ENCODE peak calls at places on chromosomes 7 and 10, in four cellular contexts. Z is OCI-LY7; P is heart right ventricle; S is CD8-positive, alpha-beta T cell. H is an unnamed sample.

GRCh38 chr10:75428434-75429158 is 2.8 kb upstream of the LRMDA start:
- DNase-seq in P (no peak), Z (no peak), S (no peak), H (no peak)

GRCh38 chr10:129560355-129560754 is 93.3 kb downstream of the MGMT start:
- DNase-seq in P (no peak), Z (no peak), S (no peak), H (no peak)

GRCh38 chr7:125316451-125316850 is 386.8 kb upstream of the POT1 start:
- DNase-seq in S (no peak), P (no peak), Z (peak; percentile 0), H (no peak)

GRCh38 chr7:147436718-147437117 is 1153.8 kb upstream of the C7orf33 start:
- DNase-seq in Z (no peak), S (no peak), P (no peak), H (no peak)

GRCh38 chr7:70646551-70647248 is 485.2 kb upstream of the GALNT17 start:
- DNase-seq in P (no peak), S (no peak), Z (no peak), H (no peak)

GRCh38 chr7:14807498-14807897 is 95.1 kb downstream of the DGKB start:
- DNase-seq in Z (no peak), P (no peak), S (no peak), H (no peak)

GRCh38 chr10:93493162-93493561 is 3.2 kb upstream of the CEP55 start:
- DNase-seq in S (no peak), P (no peak), Z (no peak), H (no peak)

GRCh38 chr7:136293272-136293671 is 316.1 kb upstream of the MTPN start:
- DNase-seq in P (no peak), Z (peak; percentile 85), S (no peak), H (no peak)

GRCh38 chr7:122310119-122311021 is 5.8 kb upstream of the FEZF1 start:
- DNase-seq in P (no peak), Z (no peak), S (no peak), H (peak; percentile 31)

GRCh38 chr10:129465796-129466702 is 992 bp upstream of the MGMT start:
- DNase-seq in P (no peak), S (no peak), Z (no peak), H (no peak)

DNA sequence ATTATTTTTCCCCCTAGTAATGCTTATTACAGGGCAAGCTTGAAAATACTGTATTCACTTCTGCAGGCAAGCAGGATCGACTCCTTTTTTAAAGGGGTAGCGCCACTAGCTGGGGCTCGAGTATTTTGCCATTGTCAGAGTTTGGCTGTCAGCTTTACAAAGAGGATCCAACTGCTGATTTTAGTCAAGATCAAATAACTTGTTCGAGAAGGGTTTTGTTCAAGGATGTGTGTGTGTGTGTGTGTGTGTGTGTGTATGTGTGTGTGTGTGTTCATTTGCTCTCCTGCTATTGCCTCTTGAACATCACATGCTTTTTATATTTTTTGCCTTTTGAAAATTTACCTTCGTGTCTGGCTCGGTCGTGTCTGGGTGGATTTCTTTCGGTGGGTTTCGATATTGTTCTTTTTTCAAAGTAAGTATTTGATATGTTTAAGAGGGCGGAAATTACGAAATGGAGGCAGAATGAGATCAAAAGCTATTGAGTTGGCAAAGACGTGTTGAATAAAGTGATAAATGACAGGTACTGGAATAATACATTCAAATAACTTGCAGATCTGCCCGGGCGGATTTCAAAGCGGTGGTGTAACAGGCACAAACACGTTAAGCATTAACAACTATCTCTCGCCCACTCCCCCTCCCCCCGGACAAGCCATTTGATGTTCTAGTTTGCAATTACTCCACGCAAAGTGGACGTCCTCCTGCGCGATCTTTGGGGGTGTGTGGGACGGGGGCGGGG is 1.1 kb downstream of the ARID5B start:
- DNase-seq in Z (peak; percentile 81), S (peak; percentile 63), P (no peak), H (peak; percentile 70)
- TF ChIP-seq CTCF in Z (peak; percentile 75), S (no peak), P (no peak), H (no peak)

GRCh38 chr7:139036901-139037300 is 1.1 kb upstream of the ZC3HAV1L start:
- DNase-seq in Z (no peak), S (no peak), P (no peak), H (no peak)
- H3K4me3 ChIP-seq in Z (no peak overlapping the region), S (no peak overlapping the region), P (no peak overlapping the region), H (no peak overlapping the region)

GRCh38 chr10:77374189-77374656 is 263.4 kb downstream of the KCNMA1 start:
- DNase-seq in S (no peak), Z (no peak), P (no peak), H (no peak)

GRCh38 chr10:77378950-77379349 is 258.7 kb downstream of the KCNMA1 start:
- DNase-seq in S (no peak), Z (no peak), P (no peak), H (no peak)

GRCh38 chr10:77380723-77381122 is 256.9 kb downstream of the KCNMA1 start:
- DNase-seq in S (no peak), P (no peak), Z (no peak), H (no peak)

GRCh38 chr10:77377034-77377433 is 260.6 kb downstream of the KCNMA1 start:
- DNase-seq in P (no peak), S (no peak), Z (no peak), H (no peak)

GRCh38 chr10:77377678-77378352 is 259.8 kb downstream of the KCNMA1 start:
- DNase-seq in S (no peak), Z (no peak), P (no peak), H (no peak)
- TF ChIP-seq CTCF in S (no peak), Z (no peak), P (no peak), H (no peak)

GRCh38 chr10:125153693-125154490 is 6.5 kb downstream of the CTBP2 start:
- DNase-seq in P (no peak), Z (no peak), S (no peak), H (peak; percentile 60)
- H3K4me3 ChIP-seq in P (no peak overlapping the region), Z (no peak overlapping the region), S (no peak overlapping the region), H (no peak overlapping the region)

GRCh38 chr10:15092855-15093408 is 4.2 kb upstream of the RPP38 start:
- DNase-seq in P (no peak), S (no peak), Z (no peak), H (no peak)

GRCh38 chr10:15099886-15100285 is 2.7 kb downstream of the RPP38 start:
- DNase-seq in S (no peak), Z (no peak), P (no peak), H (no peak)

GRCh38 chr10:15091418-15091817 is 2.8 kb upstream of the ACBD7 start:
- DNase-seq in P (no peak), S (no peak), Z (no peak), H (no peak)

GRCh38 chr10:15096661-15097010 is 519 bp upstream of the RPP38 start:
- DNase-seq in S (no peak), Z (no peak), P (no peak), H (no peak)

GRCh38 chr10:15097011-15097812 is at the start of gene RPP38:
- DNase-seq in S (peak; percentile 98), Z (peak; percentile 95), P (peak; percentile 98), H (peak; percentile 95)
- TF ChIP-seq CTCF in S (no peak), Z (no peak), P (no peak), H (no peak)

DNA sequence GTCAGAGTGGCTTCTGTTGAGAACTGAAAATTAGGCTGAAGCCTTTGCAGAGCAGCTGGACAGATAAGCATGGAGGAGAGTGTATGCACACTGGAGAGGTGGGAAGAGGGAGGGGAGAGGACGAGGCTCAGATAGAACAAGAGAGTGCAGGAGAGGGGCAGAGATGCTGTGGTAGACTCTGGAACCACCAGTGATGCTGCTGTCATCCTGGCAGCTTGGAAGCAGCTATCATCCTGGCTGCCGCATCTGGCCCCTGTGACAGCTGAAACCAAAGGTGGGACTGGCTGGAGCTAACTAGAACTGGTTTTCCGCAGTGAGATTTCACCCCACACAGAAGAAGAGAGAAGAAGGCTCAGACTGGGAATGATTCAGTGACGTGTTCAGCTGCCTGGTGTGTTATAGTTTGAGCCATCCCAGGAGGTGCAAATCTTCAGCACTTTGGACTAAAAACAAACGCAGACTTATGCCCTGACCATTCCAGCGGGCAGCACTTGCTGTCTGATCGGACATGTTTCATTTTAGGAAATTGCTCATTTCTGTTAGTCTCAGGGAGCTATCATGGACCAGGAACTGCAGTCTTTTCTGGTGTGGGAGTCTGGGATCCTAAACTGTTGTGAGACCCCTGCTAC is 38.4 kb downstream of the EEPD1 start:
- DNase-seq in P (no peak), S (no peak), Z (peak; percentile 33), H (peak; percentile 79)
- H3K4me3 ChIP-seq in P (no peak overlapping the region), S (no peak overlapping the region), Z (peak overlapping the region; percentile 56), H (peak overlapping the region; percentile 36)

GRCh38 chr7:116439856-116440549 is 59.5 kb upstream of the CAV2 start:
- DNase-seq in P (no peak), Z (no peak), S (no peak), H (no peak)

GRCh38 chr7:116436305-116436826 is 63.2 kb upstream of the CAV2 start:
- DNase-seq in P (no peak), S (no peak), Z (no peak), H (no peak)

GRCh38 chr7:116439005-116439404 is 60.5 kb upstream of the CAV2 start:
- DNase-seq in S (no peak), Z (no peak), P (no peak), H (no peak)

GRCh38 chr7:116441534-116441933 is 58.0 kb upstream of the CAV2 start:
- DNase-seq in P (no peak), S (no peak), Z (no peak), H (peak; percentile 65)

DNA sequence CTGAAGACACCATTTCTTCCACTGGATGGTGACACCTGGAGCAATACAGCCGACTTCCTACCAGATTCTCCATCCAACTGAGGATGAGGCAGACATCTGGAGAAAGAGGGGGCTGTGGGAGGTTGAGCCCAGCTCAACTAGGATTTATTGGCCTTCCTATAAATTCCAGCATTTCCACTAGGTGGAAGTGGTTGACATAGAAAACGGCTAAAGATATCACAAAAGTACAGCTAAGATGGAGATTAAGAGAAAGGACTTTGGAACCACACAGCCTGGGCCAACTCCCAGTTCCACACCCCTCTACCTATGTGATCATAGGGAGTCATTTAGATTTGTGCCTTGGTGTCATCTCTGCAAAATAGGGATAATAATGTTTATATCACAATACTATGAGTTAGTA is 61.3 kb upstream of the CAV2 start:
- DNase-seq in P (no peak), Z (no peak), S (no peak), H (peak; percentile 66)
- TF ChIP-seq CTCF in P (no peak), Z (no peak), S (no peak), H (peak; percentile 21)

DNA sequence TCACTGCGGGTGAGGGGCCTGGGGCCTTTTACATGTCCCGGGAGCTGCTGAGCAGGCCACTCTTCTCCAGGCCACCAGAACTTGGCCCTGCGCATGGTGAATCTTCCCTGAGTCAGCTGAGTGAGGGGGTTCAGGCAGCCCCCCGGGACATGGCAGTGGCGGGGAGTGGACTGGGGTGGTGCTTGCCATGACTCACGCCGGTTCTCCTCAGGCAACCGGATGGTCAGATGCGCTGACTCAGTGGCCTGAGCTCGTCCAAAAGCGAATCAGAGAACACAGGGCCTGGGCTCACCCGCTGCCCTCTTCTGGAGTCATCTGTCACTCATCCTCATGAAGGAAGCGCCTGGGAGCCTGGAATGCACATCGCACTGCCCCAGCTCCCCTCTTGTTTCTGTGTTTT is 33.5 kb downstream of the HTRA1 start:
- DNase-seq in S (no peak), Z (no peak), P (no peak), H (no peak)
- H3K4me3 ChIP-seq in S (no peak overlapping the region), Z (no peak overlapping the region), P (no peak overlapping the region), H (no peak overlapping the region)

GRCh38 chr10:26765549-26765948 is 68.0 kb downstream of the PDSS1 start:
- DNase-seq in Z (no peak), P (no peak), S (no peak), H (no peak)
- TF ChIP-seq CTCF in Z (no peak), P (no peak), S (no peak), H (no peak)